ENCODE peak calls at places on chromosomes 11 and 22, in nine cellular contexts. One of them, this sample, is unnamed.

GRCh38 chr22:16789860-16790493 is 35.2 kb downstream of the XKR3 start:
- DNase-seq in stimulated activated effector memory CD8-positive, alpha-beta T cell treated with anti-CD3 and anti-CD28 coated beads, Interleukin-12 subunit alpha, Interleukin-12 subunit beta, amount 100 ng/mL, for 72 hours: no peak
- DNase-seq in NCI-H1436 treated with DMSO at 0.1 percent for 48 hours: no peak
- DNase-seq in activated CD8-positive, alpha-beta memory T cell treated with anti-CD3 and anti-CD28 coated beads, Interleukin-2, amount 50 U/mL, for 48 hours: no peak
- DNase-seq in NCI-H2227 treated with DMSO at 0.1 percent for 48 hours: no peak
- DNase-seq in choroid plexus epithelial cell: no peak
- DNase-seq in mucosa of descending colon: no peak
- DNase-seq in fibroblast of mammary gland: no peak
- DNase-seq in iris pigment epithelial cell: no peak
- DNase-seq in this sample: no peak

GRCh38 chr11:122803306-122803705 is 35.0 kb upstream of the CRTAM start:
- DNase-seq in fibroblast of mammary gland: peak; percentile 87
- DNase-seq in activated CD8-positive, alpha-beta memory T cell treated with anti-CD3 and anti-CD28 coated beads, Interleukin-2, amount 50 U/mL, for 48 hours: no peak
- DNase-seq in stimulated activated effector memory CD8-positive, alpha-beta T cell treated with anti-CD3 and anti-CD28 coated beads, Interleukin-12 subunit alpha, Interleukin-12 subunit beta, amount 100 ng/mL, for 72 hours: no peak
- DNase-seq in choroid plexus epithelial cell: peak; percentile 38
- DNase-seq in iris pigment epithelial cell: peak; percentile 46
- DNase-seq in NCI-H2227 treated with DMSO at 0.1 percent for 48 hours: no peak
- DNase-seq in NCI-H1436 treated with DMSO at 0.1 percent for 48 hours: no peak
- DNase-seq in mucosa of descending colon: no peak
- DNase-seq in this sample: no peak

GRCh38 chr11:114595571-114595970 is at the start of gene NXPE4:
- DNase-seq in NCI-H1436 treated with DMSO at 0.1 percent for 48 hours: no peak
- DNase-seq in fibroblast of mammary gland: no peak
- DNase-seq in stimulated activated effector memory CD8-positive, alpha-beta T cell treated with anti-CD3 and anti-CD28 coated beads, Interleukin-12 subunit alpha, Interleukin-12 subunit beta, amount 100 ng/mL, for 72 hours: no peak
- DNase-seq in mucosa of descending colon: peak; percentile 71
- DNase-seq in choroid plexus epithelial cell: no peak
- DNase-seq in NCI-H2227 treated with DMSO at 0.1 percent for 48 hours: no peak
- DNase-seq in iris pigment epithelial cell: no peak
- DNase-seq in activated CD8-positive, alpha-beta memory T cell treated with anti-CD3 and anti-CD28 coated beads, Interleukin-2, amount 50 U/mL, for 48 hours: no peak
- DNase-seq in this sample: no peak

GRCh38 chr11:12552677-12553076 is 121.5 kb upstream of the TEAD1 start:
- DNase-seq in iris pigment epithelial cell: peak; percentile 78
- DNase-seq in NCI-H1436 treated with DMSO at 0.1 percent for 48 hours: no peak
- DNase-seq in NCI-H2227 treated with DMSO at 0.1 percent for 48 hours: peak; percentile 21
- DNase-seq in choroid plexus epithelial cell: peak; percentile 96
- DNase-seq in mucosa of descending colon: peak; percentile 30
- DNase-seq in fibroblast of mammary gland: peak; percentile 82
- DNase-seq in stimulated activated effector memory CD8-positive, alpha-beta T cell treated with anti-CD3 and anti-CD28 coated beads, Interleukin-12 subunit alpha, Interleukin-12 subunit beta, amount 100 ng/mL, for 72 hours: no peak
- DNase-seq in activated CD8-positive, alpha-beta memory T cell treated with anti-CD3 and anti-CD28 coated beads, Interleukin-2, amount 50 U/mL, for 48 hours: no peak
- DNase-seq in this sample: no peak

GRCh38 chr11:107076832-107077231 is 58.6 kb upstream of the GUCY1A2 start:
- DNase-seq in NCI-H1436 treated with DMSO at 0.1 percent for 48 hours: no peak
- DNase-seq in fibroblast of mammary gland: no peak
- DNase-seq in stimulated activated effector memory CD8-positive, alpha-beta T cell treated with anti-CD3 and anti-CD28 coated beads, Interleukin-12 subunit alpha, Interleukin-12 subunit beta, amount 100 ng/mL, for 72 hours: no peak
- DNase-seq in choroid plexus epithelial cell: peak; percentile 5
- DNase-seq in NCI-H2227 treated with DMSO at 0.1 percent for 48 hours: no peak
- DNase-seq in mucosa of descending colon: no peak
- DNase-seq in iris pigment epithelial cell: peak; percentile 5
- DNase-seq in activated CD8-positive, alpha-beta memory T cell treated with anti-CD3 and anti-CD28 coated beads, Interleukin-2, amount 50 U/mL, for 48 hours: no peak
- DNase-seq in this sample: no peak

GRCh38 chr11:62493801-62494200 is 52.8 kb downstream of the AHNAK start:
- DNase-seq in fibroblast of mammary gland: no peak
- DNase-seq in NCI-H2227 treated with DMSO at 0.1 percent for 48 hours: no peak
- DNase-seq in choroid plexus epithelial cell: no peak
- DNase-seq in NCI-H1436 treated with DMSO at 0.1 percent for 48 hours: no peak
- DNase-seq in mucosa of descending colon: no peak
- DNase-seq in stimulated activated effector memory CD8-positive, alpha-beta T cell treated with anti-CD3 and anti-CD28 coated beads, Interleukin-12 subunit alpha, Interleukin-12 subunit beta, amount 100 ng/mL, for 72 hours: no peak
- DNase-seq in activated CD8-positive, alpha-beta memory T cell treated with anti-CD3 and anti-CD28 coated beads, Interleukin-2, amount 50 U/mL, for 48 hours: no peak
- DNase-seq in iris pigment epithelial cell: no peak
- DNase-seq in this sample: no peak

GRCh38 chr11:19919050-19919561 is 206.5 kb downstream of the NAV2 start:
- DNase-seq in NCI-H2227 treated with DMSO at 0.1 percent for 48 hours: no peak
- DNase-seq in iris pigment epithelial cell: peak; percentile 98
- DNase-seq in activated CD8-positive, alpha-beta memory T cell treated with anti-CD3 and anti-CD28 coated beads, Interleukin-2, amount 50 U/mL, for 48 hours: no peak
- DNase-seq in mucosa of descending colon: no peak
- DNase-seq in stimulated activated effector memory CD8-positive, alpha-beta T cell treated with anti-CD3 and anti-CD28 coated beads, Interleukin-12 subunit alpha, Interleukin-12 subunit beta, amount 100 ng/mL, for 72 hours: no peak
- DNase-seq in choroid plexus epithelial cell: peak; percentile 94
- DNase-seq in fibroblast of mammary gland: peak; percentile 99
- DNase-seq in NCI-H1436 treated with DMSO at 0.1 percent for 48 hours: no peak
- DNase-seq in this sample: peak; percentile 95

GRCh38 chr11:3971756-3972404 is 116.4 kb downstream of the STIM1 start:
- DNase-seq in mucosa of descending colon: no peak
- DNase-seq in choroid plexus epithelial cell: peak; percentile 76
- DNase-seq in stimulated activated effector memory CD8-positive, alpha-beta T cell treated with anti-CD3 and anti-CD28 coated beads, Interleukin-12 subunit alpha, Interleukin-12 subunit beta, amount 100 ng/mL, for 72 hours: no peak
- DNase-seq in NCI-H1436 treated with DMSO at 0.1 percent for 48 hours: no peak
- DNase-seq in activated CD8-positive, alpha-beta memory T cell treated with anti-CD3 and anti-CD28 coated beads, Interleukin-2, amount 50 U/mL, for 48 hours: no peak
- DNase-seq in fibroblast of mammary gland: peak; percentile 56
- DNase-seq in iris pigment epithelial cell: peak; percentile 61
- DNase-seq in NCI-H2227 treated with DMSO at 0.1 percent for 48 hours: no peak
- DNase-seq in this sample: no peak

GRCh38 chr22:49738006-49738405 is 89.7 kb downstream of the BRD1 start:
- DNase-seq in NCI-H2227 treated with DMSO at 0.1 percent for 48 hours: no peak
- DNase-seq in mucosa of descending colon: no peak
- DNase-seq in NCI-H1436 treated with DMSO at 0.1 percent for 48 hours: no peak
- DNase-seq in activated CD8-positive, alpha-beta memory T cell treated with anti-CD3 and anti-CD28 coated beads, Interleukin-2, amount 50 U/mL, for 48 hours: peak; percentile 18
- DNase-seq in choroid plexus epithelial cell: no peak
- DNase-seq in stimulated activated effector memory CD8-positive, alpha-beta T cell treated with anti-CD3 and anti-CD28 coated beads, Interleukin-12 subunit alpha, Interleukin-12 subunit beta, amount 100 ng/mL, for 72 hours: no peak
- DNase-seq in iris pigment epithelial cell: no peak
- DNase-seq in fibroblast of mammary gland: no peak
- DNase-seq in this sample: no peak

GRCh38 chr11:66909181-66909580 is 49.0 kb downstream of the PC start:
- DNase-seq in iris pigment epithelial cell: no peak
- DNase-seq in NCI-H1436 treated with DMSO at 0.1 percent for 48 hours: no peak
- DNase-seq in NCI-H2227 treated with DMSO at 0.1 percent for 48 hours: no peak
- DNase-seq in mucosa of descending colon: no peak
- DNase-seq in stimulated activated effector memory CD8-positive, alpha-beta T cell treated with anti-CD3 and anti-CD28 coated beads, Interleukin-12 subunit alpha, Interleukin-12 subunit beta, amount 100 ng/mL, for 72 hours: no peak
- DNase-seq in fibroblast of mammary gland: no peak
- DNase-seq in choroid plexus epithelial cell: no peak
- DNase-seq in activated CD8-positive, alpha-beta memory T cell treated with anti-CD3 and anti-CD28 coated beads, Interleukin-2, amount 50 U/mL, for 48 hours: no peak
- DNase-seq in this sample: no peak

GRCh38 chr11:47189100-47189834 is 3.0 kb upstream of the PACSIN3 start:
- DNase-seq in NCI-H2227 treated with DMSO at 0.1 percent for 48 hours: no peak
- DNase-seq in fibroblast of mammary gland: peak; percentile 84
- DNase-seq in activated CD8-positive, alpha-beta memory T cell treated with anti-CD3 and anti-CD28 coated beads, Interleukin-2, amount 50 U/mL, for 48 hours: no peak
- DNase-seq in stimulated activated effector memory CD8-positive, alpha-beta T cell treated with anti-CD3 and anti-CD28 coated beads, Interleukin-12 subunit alpha, Interleukin-12 subunit beta, amount 100 ng/mL, for 72 hours: no peak
- DNase-seq in choroid plexus epithelial cell: peak; percentile 92
- DNase-seq in mucosa of descending colon: no peak
- DNase-seq in iris pigment epithelial cell: peak; percentile 95
- DNase-seq in NCI-H1436 treated with DMSO at 0.1 percent for 48 hours: no peak
- DNase-seq in this sample: no peak

GRCh38 chr22:19878461-19879247 is 24.0 kb upstream of the GNB1L start:
- DNase-seq in choroid plexus epithelial cell: peak; percentile 46
- DNase-seq in mucosa of descending colon: no peak
- DNase-seq in stimulated activated effector memory CD8-positive, alpha-beta T cell treated with anti-CD3 and anti-CD28 coated beads, Interleukin-12 subunit alpha, Interleukin-12 subunit beta, amount 100 ng/mL, for 72 hours: no peak
- DNase-seq in NCI-H2227 treated with DMSO at 0.1 percent for 48 hours: no peak
- DNase-seq in NCI-H1436 treated with DMSO at 0.1 percent for 48 hours: no peak
- DNase-seq in fibroblast of mammary gland: peak; percentile 58
- DNase-seq in iris pigment epithelial cell: peak; percentile 28
- DNase-seq in activated CD8-positive, alpha-beta memory T cell treated with anti-CD3 and anti-CD28 coated beads, Interleukin-2, amount 50 U/mL, for 48 hours: peak; percentile 43
- DNase-seq in this sample: no peak

GRCh38 chr22:48031589-48031988 is 1269.1 kb downstream of the TBC1D22A start:
- DNase-seq in fibroblast of mammary gland: no peak
- DNase-seq in NCI-H1436 treated with DMSO at 0.1 percent for 48 hours: no peak
- DNase-seq in mucosa of descending colon: no peak
- DNase-seq in activated CD8-positive, alpha-beta memory T cell treated with anti-CD3 and anti-CD28 coated beads, Interleukin-2, amount 50 U/mL, for 48 hours: no peak
- DNase-seq in choroid plexus epithelial cell: no peak
- DNase-seq in NCI-H2227 treated with DMSO at 0.1 percent for 48 hours: no peak
- DNase-seq in iris pigment epithelial cell: no peak
- DNase-seq in stimulated activated effector memory CD8-positive, alpha-beta T cell treated with anti-CD3 and anti-CD28 coated beads, Interleukin-12 subunit alpha, Interleukin-12 subunit beta, amount 100 ng/mL, for 72 hours: no peak
- DNase-seq in this sample: no peak

GRCh38 chr11:118342503-118343161 is at the start of gene CD3D:
- DNase-seq in NCI-H1436 treated with DMSO at 0.1 percent for 48 hours: no peak
- DNase-seq in choroid plexus epithelial cell: no peak
- DNase-seq in mucosa of descending colon: no peak
- DNase-seq in NCI-H2227 treated with DMSO at 0.1 percent for 48 hours: no peak
- DNase-seq in stimulated activated effector memory CD8-positive, alpha-beta T cell treated with anti-CD3 and anti-CD28 coated beads, Interleukin-12 subunit alpha, Interleukin-12 subunit beta, amount 100 ng/mL, for 72 hours: no peak
- DNase-seq in iris pigment epithelial cell: no peak
- DNase-seq in activated CD8-positive, alpha-beta memory T cell treated with anti-CD3 and anti-CD28 coated beads, Interleukin-2, amount 50 U/mL, for 48 hours: peak; percentile 78
- DNase-seq in fibroblast of mammary gland: no peak
- DNase-seq in this sample: no peak